ENCODE peak calls at places on chromosomes 4 and X, in seven cellular contexts. U is naive thymus-derived CD4-positive, alpha-beta T cell; M is activated naive CD8-positive, alpha-beta T cell treated with anti-CD3 and anti-CD28 coated beads, Interleukin-2, amount 50 U/mL, for 24 hours; Q is natural killer cell; G is heart left ventricle; B is Right ventricle myocardium superior; L is T-cell. E is an unnamed sample.

GRCh38 chrX:49277520-49277799 is 7.9 kb downstream of the PPP1R3F start:
- ATAC-seq in U (no peak), M (peak; percentile 10), Q (no peak), G (no peak), B (no peak), L (peak; percentile 21), E (no peak)

GRCh38 chr4:48360966-48361470 is 19.7 kb downstream of the SLAIN2 start:
- ATAC-seq in U (no peak), M (no peak), Q (no peak), G (no peak), B (no peak), L (no peak), E (no peak)

GRCh38 chrX:73943572-73943899 is 360.4 kb upstream of the ZCCHC13 start:
- ATAC-seq in U (no peak), M (no peak), Q (no peak), G (no peak), B (no peak), L (no peak), E (no peak)

GRCh38 chr4:40317921-40318658 is 17.0 kb upstream of the CHRNA9 start:
- ATAC-seq in U (no peak), M (no peak), Q (no peak), G (no peak), B (no peak), L (no peak), E (no peak)

GRCh38 chr4:16684083-16684482 is 214.4 kb downstream of the LDB2 start:
- ATAC-seq in U (no peak), M (no peak), Q (no peak), G (peak; percentile 79), B (peak; percentile 59), L (no peak), E (no peak)

GRCh38 chrX:51892921-51893745 is at the start of gene MAGED1:
- ATAC-seq in U (peak; percentile 93), M (peak; percentile 94), Q (peak; percentile 86), G (peak; percentile 95), B (peak; percentile 88), L (peak; percentile 93), E (peak; percentile 94)

GRCh38 chrX:106100442-106100841 is 61.9 kb upstream of the SERPINA7 start:
- ATAC-seq in U (no peak), M (no peak), Q (no peak), G (no peak), B (no peak), L (no peak), E (no peak)

GRCh38 chrX:103882999-103883398 is 50.9 kb upstream of the RAB9B start:
- ATAC-seq in U (no peak), M (no peak), Q (no peak), G (no peak), B (no peak), L (no peak), E (no peak)

GRCh38 chr4:82715731-82716617 is 82.6 kb downstream of the SCD5 start:
- ATAC-seq in U (no peak), M (no peak), Q (no peak), G (no peak), B (peak; percentile 25), L (no peak), E (no peak)

GRCh38 chrX:47093860-47094259 is 15.6 kb downstream of the RGN start:
- ATAC-seq in U (no peak), M (no peak), Q (no peak), G (no peak), B (no peak), L (no peak), E (no peak)

GRCh38 chr4:117429061-117429460 is 343.7 kb upstream of the TRAM1L1 start:
- ATAC-seq in U (no peak), M (no peak), Q (no peak), G (no peak), B (no peak), L (no peak), E (peak; percentile 31)

GRCh38 chrX:129773649-129774458 is 5.9 kb upstream of the SASH3 start:
- ATAC-seq in U (no peak), M (no peak), Q (no peak), G (no peak), B (no peak), L (no peak), E (no peak)

GRCh38 chr4:5399790-5400421 is 308.5 kb downstream of the EVC2 start:
- ATAC-seq in U (no peak), M (no peak), Q (no peak), G (no peak), B (no peak), L (no peak), E (no peak)

GRCh38 chrX:49991718-49992117 is 69.3 kb downstream of the CLCN5 start:
- ATAC-seq in U (no peak), M (no peak), Q (no peak), G (no peak), B (no peak), L (no peak), E (no peak)

GRCh38 chr4:38753021-38753806 is 29.6 kb downstream of the TLR10 start:
- ATAC-seq in U (no peak), M (no peak), Q (peak; percentile 28), G (peak; percentile 97), B (peak; percentile 93), L (no peak), E (no peak)

GRCh38 chr4:110801591-110801990 is 178.7 kb upstream of the PITX2 start:
- ATAC-seq in U (no peak), M (no peak), Q (no peak), G (no peak), B (no peak), L (no peak), E (no peak)

GRCh38 chrX:38854305-38854704 is 53.0 kb downstream of the MID1IP1 start:
- ATAC-seq in U (no peak), M (no peak), Q (no peak), G (no peak), B (no peak), L (no peak), E (no peak)

GRCh38 chr4:40283968-40284367 is 51.2 kb upstream of the CHRNA9 start:
- ATAC-seq in U (peak; percentile 98), M (peak; percentile 87), Q (peak; percentile 62), G (no peak), B (no peak), L (peak; percentile 98), E (peak; percentile 80)

GRCh38 chr4:88195666-88196365 is 37.4 kb upstream of the ABCG2 start:
- ATAC-seq in U (no peak), M (no peak), Q (no peak), G (no peak), B (no peak), L (no peak), E (no peak)

GRCh38 chr4:66681962-66682361 is 863.3 kb downstream of the CENPC start:
- ATAC-seq in U (no peak), M (no peak), Q (no peak), G (no peak), B (no peak), L (no peak), E (no peak)

GRCh38 chr4:173252024-173252935 is 81.9 kb downstream of the HMGB2 start:
- ATAC-seq in U (peak; percentile 67), M (peak; percentile 69), Q (no peak), G (peak; percentile 91), B (peak; percentile 86), L (no peak), E (peak; percentile 88)

GRCh38 chrX:138711399-138712347 is at the start of gene FGF13:
- ATAC-seq in U (no peak), M (no peak), Q (no peak), G (peak; percentile 62), B (peak; percentile 43), L (no peak), E (no peak)

GRCh38 chr4:54005475-54005874 is 58.9 kb downstream of the CHIC2 start:
- ATAC-seq in U (no peak), M (no peak), Q (peak; percentile 59), G (no peak), B (peak; percentile 63), L (no peak), E (no peak)

GRCh38 chrX:24498181-24498580 is 33.1 kb downstream of the PDK3 start:
- ATAC-seq in U (peak; percentile 67), M (no peak), Q (no peak), G (peak; percentile 62), B (peak; percentile 61), L (peak; percentile 62), E (no peak)

GRCh38 chr4:86957214-86957613 is 22.4 kb downstream of the AFF1 start:
- ATAC-seq in U (peak; percentile 60), M (peak; percentile 69), Q (no peak), G (peak; percentile 14), B (no peak), L (no peak), E (peak; percentile 71)

GRCh38 chr4:20992002-20992401 is 291.7 kb downstream of the PACRGL start:
- ATAC-seq in U (no peak), M (peak; percentile 20), Q (no peak), G (no peak), B (no peak), L (no peak), E (no peak)

GRCh38 chrX:46547857-46548256 is 2.6 kb upstream of the ZNF674 start:
- ATAC-seq in U (no peak), M (no peak), Q (no peak), G (no peak), B (no peak), L (no peak), E (no peak)

GRCh38 chrX:134246282-134246681 is 9.3 kb downstream of the CCDC160 start:
- ATAC-seq in U (no peak), M (no peak), Q (no peak), G (no peak), B (no peak), L (no peak), E (no peak)

GRCh38 chr4:83125738-83126141 is 11.2 kb upstream of the PLAC8 start:
- ATAC-seq in U (peak; percentile 71), M (peak; percentile 70), Q (peak; percentile 75), G (no peak), B (peak; percentile 43), L (peak; percentile 89), E (no peak)

GRCh38 chrX:123422875-123423274 is 238.8 kb downstream of the GRIA3 start:
- ATAC-seq in U (no peak), M (no peak), Q (no peak), G (no peak), B (no peak), L (no peak), E (no peak)

GRCh38 chrX:53193093-53193492 is 31.9 kb downstream of the KDM5C start:
- ATAC-seq in U (no peak), M (no peak), Q (no peak), G (no peak), B (no peak), L (no peak), E (no peak)

GRCh38 chr4:142380052-142380598 is 466.0 kb downstream of the INPP4B start:
- ATAC-seq in U (no peak), M (no peak), Q (no peak), G (no peak), B (no peak), L (no peak), E (peak; percentile 24)

GRCh38 chrX:34918091-34918736 is 24.4 kb upstream of the FAM47B start:
- ATAC-seq in U (no peak), M (no peak), Q (no peak), G (no peak), B (no peak), L (no peak), E (no peak)

GRCh38 chr4:7653510-7654414 is 219.0 kb upstream of the PSAPL1 start:
- ATAC-seq in U (no peak), M (no peak), Q (no peak), G (peak; percentile 42), B (no peak), L (no peak), E (no peak)

GRCh38 chr4:130603043-130603442 is 1507.1 kb downstream of the C4orf33 start:
- ATAC-seq in U (no peak), M (no peak), Q (no peak), G (no peak), B (no peak), L (no peak), E (no peak)

GRCh38 chr4:98851806-98852205 is 77.1 kb downstream of the EIF4E start:
- ATAC-seq in U (no peak), M (no peak), Q (no peak), G (no peak), B (no peak), L (no peak), E (no peak)

GRCh38 chr4:53676402-53676871 is 85.2 kb upstream of the LNX1 start:
- ATAC-seq in U (no peak), M (no peak), Q (no peak), G (peak; percentile 50), B (peak; percentile 80), L (no peak), E (no peak)

GRCh38 chr4:74431113-74431826 is 13.7 kb upstream of the AREG start:
- ATAC-seq in U (peak; percentile 74), M (no peak), Q (peak; percentile 82), G (peak; percentile 89), B (peak; percentile 90), L (no peak), E (no peak)